ENCODE peak calls at places on chromosomes 2 and 18, in eight cellular contexts. One of them, this sample, is unnamed.

GRCh38 chr2:54073796-54074195 is 41.6 kb upstream of the ACYP2 start:
- DNase-seq in astrocyte: peak; percentile 86
- DNase-seq in HCT116: peak; percentile 85
- DNase-seq in IMR-90: peak; percentile 64
- DNase-seq in SK-N-SH: no peak
- DNase-seq in fibroblast of lung: peak; percentile 90
- DNase-seq in PC-3: peak; percentile 96
- DNase-seq in GM23248: peak; percentile 26
- DNase-seq in this sample: no peak

GRCh38 chr2:152573168-152573567 is 144.1 kb downstream of the PRPF40A start:
- DNase-seq in astrocyte: peak; percentile 78
- DNase-seq in HCT116: peak; percentile 4
- DNase-seq in IMR-90: peak; percentile 93
- DNase-seq in SK-N-SH: peak; percentile 12
- DNase-seq in fibroblast of lung: peak; percentile 81
- DNase-seq in PC-3: peak; percentile 53
- DNase-seq in GM23248: peak; percentile 96
- DNase-seq in this sample: peak; percentile 87

GRCh38 chr2:19987936-19988335 is 2.0 kb downstream of the WDR35 start:
- DNase-seq in astrocyte: no peak
- DNase-seq in HCT116: no peak
- DNase-seq in IMR-90: no peak
- DNase-seq in SK-N-SH: no peak
- DNase-seq in fibroblast of lung: no peak
- DNase-seq in PC-3: no peak
- DNase-seq in GM23248: no peak
- DNase-seq in this sample: no peak

GRCh38 chr2:42568431-42569115 is at the start of gene MTA3:
- DNase-seq in astrocyte: no peak
- DNase-seq in HCT116: no peak
- DNase-seq in IMR-90: no peak
- DNase-seq in SK-N-SH: peak; percentile 93
- DNase-seq in fibroblast of lung: peak; percentile 46
- DNase-seq in PC-3: peak; percentile 20
- DNase-seq in GM23248: peak; percentile 76
- DNase-seq in this sample: peak; percentile 93

GRCh38 chr2:79876430-79876829 is 363.6 kb downstream of the CTNNA2 start:
- DNase-seq in astrocyte: no peak
- DNase-seq in HCT116: no peak
- DNase-seq in IMR-90: peak; percentile 2
- DNase-seq in SK-N-SH: peak; percentile 66
- DNase-seq in fibroblast of lung: peak; percentile 7
- DNase-seq in PC-3: peak; percentile 10
- DNase-seq in GM23248: peak; percentile 33
- DNase-seq in this sample: no peak

GRCh38 chr2:96767135-96767871 is 6.6 kb downstream of the CNNM4 start:
- DNase-seq in astrocyte: no peak
- DNase-seq in HCT116: no peak
- DNase-seq in IMR-90: no peak
- DNase-seq in SK-N-SH: no peak
- DNase-seq in fibroblast of lung: no peak
- DNase-seq in PC-3: no peak
- DNase-seq in GM23248: no peak
- DNase-seq in this sample: no peak

GRCh38 chr2:105325389-105325963 is 4.1 kb downstream of the TGFBRAP1 start:
- DNase-seq in astrocyte: peak; percentile 55
- DNase-seq in HCT116: no peak
- DNase-seq in IMR-90: peak; percentile 55
- DNase-seq in SK-N-SH: no peak
- DNase-seq in fibroblast of lung: peak; percentile 66
- DNase-seq in PC-3: peak; percentile 61
- DNase-seq in GM23248: peak; percentile 19
- DNase-seq in this sample: no peak

GRCh38 chr2:220134756-220135534 is 507.5 kb downstream of the SLC4A3 start:
- DNase-seq in astrocyte: peak; percentile 37
- DNase-seq in HCT116: no peak
- DNase-seq in IMR-90: peak; percentile 37
- DNase-seq in SK-N-SH: no peak
- DNase-seq in fibroblast of lung: peak; percentile 48
- DNase-seq in PC-3: peak; percentile 39
- DNase-seq in GM23248: no peak
- DNase-seq in this sample: peak; percentile 39

GRCh38 chr2:88832992-88833389 is 141.5 kb downstream of the RPIA start:
- DNase-seq in astrocyte: no peak
- DNase-seq in HCT116: no peak
- DNase-seq in IMR-90: no peak
- DNase-seq in SK-N-SH: no peak
- DNase-seq in fibroblast of lung: no peak
- DNase-seq in PC-3: no peak
- DNase-seq in GM23248: no peak
- DNase-seq in this sample: no peak

GRCh38 chr2:147030966-147031760 is 813.7 kb upstream of the ACVR2A start:
- DNase-seq in astrocyte: peak; percentile 83
- DNase-seq in HCT116: peak; percentile 10
- DNase-seq in IMR-90: peak; percentile 54
- DNase-seq in SK-N-SH: no peak
- DNase-seq in fibroblast of lung: peak; percentile 86
- DNase-seq in PC-3: peak; percentile 81
- DNase-seq in GM23248: peak; percentile 53
- DNase-seq in this sample: peak; percentile 65

GRCh38 chr2:233982421-233983121 is 65.4 kb downstream of the TRPM8 start:
- DNase-seq in astrocyte: peak; percentile 98
- DNase-seq in HCT116: no peak
- DNase-seq in IMR-90: peak; percentile 94
- DNase-seq in SK-N-SH: no peak
- DNase-seq in fibroblast of lung: peak; percentile 98
- DNase-seq in PC-3: peak; percentile 85
- DNase-seq in GM23248: peak; percentile 94
- DNase-seq in this sample: peak; percentile 82

GRCh38 chr2:42769583-42770287 is 5.8 kb upstream of the OXER1 start:
- DNase-seq in astrocyte: no peak
- DNase-seq in HCT116: no peak
- DNase-seq in IMR-90: no peak
- DNase-seq in SK-N-SH: no peak
- DNase-seq in fibroblast of lung: no peak
- DNase-seq in PC-3: no peak
- DNase-seq in GM23248: no peak
- DNase-seq in this sample: peak; percentile 47

GRCh38 chr2:127453392-127454171 is 35.4 kb downstream of the PROC start:
- DNase-seq in astrocyte: no peak
- DNase-seq in HCT116: no peak
- DNase-seq in IMR-90: no peak
- DNase-seq in SK-N-SH: peak; percentile 28
- DNase-seq in fibroblast of lung: no peak
- DNase-seq in PC-3: peak; percentile 29
- DNase-seq in GM23248: no peak
- DNase-seq in this sample: no peak

GRCh38 chr18:26909599-26910290 is 44.2 kb upstream of the AQP4 start:
- DNase-seq in astrocyte: no peak
- DNase-seq in HCT116: no peak
- DNase-seq in IMR-90: no peak
- DNase-seq in SK-N-SH: no peak
- DNase-seq in fibroblast of lung: no peak
- DNase-seq in PC-3: peak; percentile 15
- DNase-seq in GM23248: peak; percentile 9
- DNase-seq in this sample: no peak

GRCh38 chr18:26908906-26909305 is 43.4 kb upstream of the AQP4 start:
- DNase-seq in astrocyte: no peak
- DNase-seq in HCT116: no peak
- DNase-seq in IMR-90: no peak
- DNase-seq in SK-N-SH: no peak
- DNase-seq in fibroblast of lung: no peak
- DNase-seq in PC-3: no peak
- DNase-seq in GM23248: no peak
- DNase-seq in this sample: no peak

GRCh38 chr18:26911840-26912239 is 46.3 kb upstream of the AQP4 start:
- DNase-seq in astrocyte: no peak
- DNase-seq in HCT116: no peak
- DNase-seq in IMR-90: no peak
- DNase-seq in SK-N-SH: no peak
- DNase-seq in fibroblast of lung: no peak
- DNase-seq in PC-3: no peak
- DNase-seq in GM23248: no peak
- DNase-seq in this sample: no peak
- H3K4me2 ChIP-seq in astrocyte: no peak overlapping the region
- H3K4me2 ChIP-seq in HCT116: no peak overlapping the region
- H3K4me2 ChIP-seq in IMR-90: no peak overlapping the region
- H3K4me2 ChIP-seq in SK-N-SH: no peak overlapping the region
- H3K4me2 ChIP-seq in fibroblast of lung: no peak overlapping the region
- H3K4me2 ChIP-seq in PC-3: no peak overlapping the region
- H3K4me2 ChIP-seq in GM23248: no peak overlapping the region
- H3K4me2 ChIP-seq in this sample: no peak overlapping the region

GRCh38 chr18:21210278-21210677 is 31.8 kb upstream of the GREB1L start:
- DNase-seq in astrocyte: no peak
- DNase-seq in HCT116: no peak
- DNase-seq in IMR-90: no peak
- DNase-seq in SK-N-SH: no peak
- DNase-seq in fibroblast of lung: no peak
- DNase-seq in PC-3: no peak
- DNase-seq in GM23248: no peak
- DNase-seq in this sample: peak; percentile 44

GRCh38 chr18:21203842-21204241 is 38.2 kb upstream of the GREB1L start:
- DNase-seq in astrocyte: no peak
- DNase-seq in HCT116: no peak
- DNase-seq in IMR-90: no peak
- DNase-seq in SK-N-SH: no peak
- DNase-seq in fibroblast of lung: no peak
- DNase-seq in PC-3: no peak
- DNase-seq in GM23248: no peak
- DNase-seq in this sample: no peak

GRCh38 chr18:21203096-21203495 is 38.9 kb upstream of the GREB1L start:
- DNase-seq in astrocyte: no peak
- DNase-seq in HCT116: no peak
- DNase-seq in IMR-90: no peak
- DNase-seq in SK-N-SH: no peak
- DNase-seq in fibroblast of lung: no peak
- DNase-seq in PC-3: peak; percentile 35
- DNase-seq in GM23248: no peak
- DNase-seq in this sample: no peak

GRCh38 chr18:21205695-21206094 is 36.3 kb upstream of the GREB1L start:
- DNase-seq in astrocyte: no peak
- DNase-seq in HCT116: no peak
- DNase-seq in IMR-90: no peak
- DNase-seq in SK-N-SH: no peak
- DNase-seq in fibroblast of lung: no peak
- DNase-seq in PC-3: no peak
- DNase-seq in GM23248: no peak
- DNase-seq in this sample: no peak
- H3K4me2 ChIP-seq in astrocyte: no peak overlapping the region
- H3K4me2 ChIP-seq in HCT116: no peak overlapping the region
- H3K4me2 ChIP-seq in IMR-90: no peak overlapping the region
- H3K4me2 ChIP-seq in SK-N-SH: no peak overlapping the region
- H3K4me2 ChIP-seq in fibroblast of lung: no peak overlapping the region
- H3K4me2 ChIP-seq in PC-3: no peak overlapping the region
- H3K4me2 ChIP-seq in GM23248: no peak overlapping the region
- H3K4me2 ChIP-seq in this sample: no peak overlapping the region

GRCh38 chr2:237158194-237158593 is 72.5 kb downstream of the COPS8 start:
- DNase-seq in astrocyte: no peak
- DNase-seq in HCT116: no peak
- DNase-seq in IMR-90: no peak
- DNase-seq in SK-N-SH: no peak
- DNase-seq in fibroblast of lung: no peak
- DNase-seq in PC-3: no peak
- DNase-seq in GM23248: no peak
- DNase-seq in this sample: no peak

GRCh38 chr2:237156857-237157550 is 71.3 kb downstream of the COPS8 start:
- DNase-seq in astrocyte: no peak
- DNase-seq in HCT116: no peak
- DNase-seq in IMR-90: no peak
- DNase-seq in SK-N-SH: no peak
- DNase-seq in fibroblast of lung: no peak
- DNase-seq in PC-3: no peak
- DNase-seq in GM23248: peak; percentile 38
- DNase-seq in this sample: no peak

GRCh38 chr2:237157551-237158102 is 71.9 kb downstream of the COPS8 start:
- DNase-seq in astrocyte: peak; percentile 54
- DNase-seq in HCT116: no peak
- DNase-seq in IMR-90: peak; percentile 74
- DNase-seq in SK-N-SH: no peak
- DNase-seq in fibroblast of lung: peak; percentile 71
- DNase-seq in PC-3: no peak
- DNase-seq in GM23248: peak; percentile 31
- DNase-seq in this sample: no peak

GRCh38 chr2:237154894-237155851 is 69.5 kb downstream of the COPS8 start:
- DNase-seq in astrocyte: no peak
- DNase-seq in HCT116: no peak
- DNase-seq in IMR-90: no peak
- DNase-seq in SK-N-SH: peak; percentile 39
- DNase-seq in fibroblast of lung: no peak
- DNase-seq in PC-3: no peak
- DNase-seq in GM23248: no peak
- DNase-seq in this sample: no peak

DNA sequence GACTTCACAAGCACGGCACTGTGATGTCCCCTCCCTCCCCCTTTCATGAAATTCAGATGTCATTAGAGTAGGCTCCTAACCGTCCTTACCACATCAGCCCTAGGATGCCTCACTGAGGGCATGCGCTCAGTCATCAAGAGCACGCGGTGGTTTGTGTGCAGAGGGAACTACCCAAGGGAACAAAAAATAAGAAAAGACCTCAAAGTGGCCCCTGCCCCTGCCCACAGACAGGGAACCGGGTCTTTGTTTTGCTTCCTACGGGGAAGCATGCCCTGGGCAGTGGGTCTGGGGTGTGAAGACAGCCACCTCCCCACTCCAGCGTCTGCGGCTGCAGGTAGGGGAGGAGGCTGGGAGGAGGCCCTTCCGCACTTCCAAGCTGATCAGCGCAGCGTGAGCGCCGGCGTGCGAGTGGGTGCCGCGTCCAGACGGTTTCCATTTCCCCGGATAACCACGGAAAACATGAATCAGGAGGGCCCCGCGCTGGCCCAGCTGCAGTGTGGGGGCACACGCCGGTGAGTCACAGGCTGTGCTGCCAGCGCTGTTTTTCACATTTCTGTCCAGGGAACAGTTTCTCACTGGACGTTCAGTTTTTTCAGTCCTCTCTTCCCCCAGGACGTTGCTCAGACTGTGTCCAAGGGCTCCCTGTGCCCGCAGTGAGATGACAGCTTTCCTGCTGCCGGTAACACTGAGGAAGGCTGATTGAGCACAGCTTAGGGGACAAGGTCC is 70.6 kb downstream of the COPS8 start:
- DNase-seq in astrocyte: peak; percentile 92
- DNase-seq in HCT116: no peak
- DNase-seq in IMR-90: peak; percentile 93
- DNase-seq in SK-N-SH: peak; percentile 37
- DNase-seq in fibroblast of lung: peak; percentile 95
- DNase-seq in PC-3: no peak
- DNase-seq in GM23248: peak; percentile 98
- DNase-seq in this sample: peak; percentile 97
- H3K4me2 ChIP-seq in astrocyte: peak overlapping the region; percentile 70
- H3K4me2 ChIP-seq in HCT116: no peak overlapping the region
- H3K4me2 ChIP-seq in IMR-90: peak overlapping the region; percentile 64
- H3K4me2 ChIP-seq in SK-N-SH: peak overlapping the region; percentile 58
- H3K4me2 ChIP-seq in fibroblast of lung: peak overlapping the region; percentile 4
- H3K4me2 ChIP-seq in PC-3: no peak overlapping the region
- H3K4me2 ChIP-seq in GM23248: peak overlapping the region; percentile 71
- H3K4me2 ChIP-seq in this sample: peak overlapping the region; percentile 75

DNA sequence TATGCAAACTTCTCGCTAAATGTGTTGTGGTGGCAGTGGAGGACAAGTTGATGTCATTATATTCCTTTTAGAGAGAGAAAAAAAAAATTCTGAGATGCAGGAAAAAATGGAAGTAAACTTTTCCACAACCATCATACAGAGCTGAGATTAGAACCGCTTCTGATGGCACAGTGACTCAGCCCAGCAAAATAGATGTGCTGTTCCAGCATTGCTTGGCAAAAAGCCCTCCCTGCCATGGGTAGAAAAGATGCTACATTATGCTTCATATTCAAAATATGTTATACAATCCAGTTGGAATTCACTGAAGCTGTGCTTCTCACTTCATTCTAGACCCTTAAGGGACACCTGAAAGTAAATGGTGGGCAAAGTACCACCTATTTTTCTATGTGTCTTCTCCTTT is 1047.6 kb upstream of the FANCL start:
- DNase-seq in astrocyte: no peak
- DNase-seq in HCT116: no peak
- DNase-seq in IMR-90: no peak
- DNase-seq in SK-N-SH: no peak
- DNase-seq in fibroblast of lung: no peak
- DNase-seq in PC-3: no peak
- DNase-seq in GM23248: no peak
- DNase-seq in this sample: no peak
- H3K4me2 ChIP-seq in astrocyte: no peak overlapping the region
- H3K4me2 ChIP-seq in HCT116: no peak overlapping the region
- H3K4me2 ChIP-seq in IMR-90: no peak overlapping the region
- H3K4me2 ChIP-seq in SK-N-SH: no peak overlapping the region
- H3K4me2 ChIP-seq in fibroblast of lung: no peak overlapping the region
- H3K4me2 ChIP-seq in PC-3: no peak overlapping the region
- H3K4me2 ChIP-seq in GM23248: no peak overlapping the region
- H3K4me2 ChIP-seq in this sample: no peak overlapping the region

This sample was measured in osteoblast.